ENCODE peak calls at places on chromosomes 4 and X, in six cellular contexts. X is bronchial epithelial cell, L is K562, E is fibroblast of mammary gland, U is cardiac muscle cell, P is astrocyte. R is an unnamed sample.
A peak's percentile ranks its signal among the peaks of the same experiment; 100 is the strongest.

GRCh38 chr4:143397335-143397734 is 60.7 kb downstream of the GAB1 start:
- DNase-seq in X (no peak), L (no peak), E (peak; percentile 63), U (no peak), P (no peak), R (peak; percentile 38)

GRCh38 chr4:88477229-88477860 is 20.4 kb downstream of the HERC5 start:
- DNase-seq in X (no peak), L (no peak), E (no peak), U (no peak), P (no peak), R (no peak)

GRCh38 chr4:94690851-94691254 is 66.9 kb upstream of the BMPR1B start:
- DNase-seq in X (peak; percentile 61), L (no peak), E (peak; percentile 59), U (no peak), P (peak; percentile 15), R (peak; percentile 16)

GRCh38 chr4:145878501-145879435 is 59.9 kb downstream of the ZNF827 start:
- DNase-seq in X (no peak), L (no peak), E (peak; percentile 83), U (no peak), P (peak; percentile 83), R (peak; percentile 82)

GRCh38 chrX:150212672-150213480 is 150.2 kb upstream of the MAMLD1 start:
- DNase-seq in X (peak; percentile 16), L (no peak), E (no peak), U (peak; percentile 81), P (no peak), R (peak; percentile 52)

GRCh38 chrX:79444694-79445093 is 77.6 kb upstream of the ITM2A start:
- DNase-seq in X (no peak), L (no peak), E (no peak), U (no peak), P (no peak), R (no peak)

GRCh38 chr4:182297659-182298058 is 54.5 kb downstream of the TENM3 start:
- DNase-seq in X (no peak), L (no peak), E (peak; percentile 43), U (no peak), P (peak; percentile 78), R (no peak)

GRCh38 chr4:140242357-140243284 is 88.6 kb upstream of the MAML3 start:
- DNase-seq in X (no peak), L (no peak), E (no peak), U (no peak), P (no peak), R (no peak)

GRCh38 chr4:26212528-26212927 is 108.3 kb upstream of the RBPJ start:
- DNase-seq in X (no peak), L (no peak), E (no peak), U (no peak), P (no peak), R (no peak)

GRCh38 chr4:168647976-168648375 is 151.1 kb downstream of the PALLD start:
- DNase-seq in X (no peak), L (no peak), E (no peak), U (no peak), P (no peak), R (no peak)

DNA sequence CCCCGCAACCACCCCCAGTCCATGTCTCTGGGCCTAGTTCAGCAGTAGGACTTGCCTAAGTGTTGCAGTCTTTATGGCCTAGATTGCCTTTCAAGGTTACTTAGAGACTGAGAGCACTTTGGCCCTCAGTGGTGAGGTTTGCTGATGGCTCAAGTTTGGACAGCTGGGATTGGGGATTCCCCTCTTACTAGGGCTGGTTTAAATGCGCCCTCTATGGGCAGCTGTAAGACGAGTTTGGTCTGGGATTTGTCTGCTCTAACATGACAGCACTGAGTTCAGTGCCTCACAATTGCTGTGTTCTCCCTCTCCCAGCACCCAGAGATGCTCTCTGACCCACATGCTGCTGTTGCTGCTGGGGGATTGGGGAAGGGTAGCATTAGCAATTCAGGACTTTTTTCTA is 23.1 kb downstream of the DACH2 start:
- DNase-seq in X (peak; percentile 50), L (peak; percentile 11), E (peak; percentile 12), U (peak; percentile 52), P (no peak), R (peak; percentile 2)
- TF ChIP-seq CTCF in X (peak; percentile 64), L (no peak), E (peak; percentile 18), U (no peak), P (no peak), R (peak; percentile 29)

DNA sequence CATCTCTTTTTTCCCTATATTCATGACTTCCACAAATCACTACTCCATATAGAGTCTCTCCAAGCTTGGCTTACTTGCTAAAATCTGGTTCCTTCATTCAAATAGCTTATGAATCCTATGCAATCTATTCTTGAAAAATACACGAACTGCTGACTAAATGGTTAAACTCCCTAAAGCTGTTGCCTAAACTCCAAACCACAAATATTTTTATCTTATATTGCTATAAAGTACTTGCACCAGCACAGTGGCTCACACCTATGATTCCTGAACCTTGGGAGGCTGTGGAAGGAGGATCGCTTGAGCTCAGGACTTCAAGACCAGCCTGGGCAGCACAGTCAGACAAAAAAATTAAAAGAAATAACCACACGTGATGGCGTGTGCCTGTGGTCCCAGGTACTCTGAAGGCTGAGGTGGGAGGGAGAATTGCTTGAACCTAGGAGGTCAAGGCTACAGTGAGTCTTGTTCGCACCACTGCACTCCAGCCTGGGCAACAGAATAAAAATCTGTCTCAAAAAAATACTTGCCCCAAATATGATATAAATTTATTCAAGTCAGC is 2.2 kb downstream of the FBXO8 start:
- DNase-seq in X (no peak), L (peak; percentile 62), E (no peak), U (no peak), P (no peak), R (no peak)
- H3K4me3 ChIP-seq in X (no peak overlapping the region), L (peak overlapping the region; percentile 24), E (no peak overlapping the region), U (no peak overlapping the region), P (no peak overlapping the region), R (no peak overlapping the region)

DNA sequence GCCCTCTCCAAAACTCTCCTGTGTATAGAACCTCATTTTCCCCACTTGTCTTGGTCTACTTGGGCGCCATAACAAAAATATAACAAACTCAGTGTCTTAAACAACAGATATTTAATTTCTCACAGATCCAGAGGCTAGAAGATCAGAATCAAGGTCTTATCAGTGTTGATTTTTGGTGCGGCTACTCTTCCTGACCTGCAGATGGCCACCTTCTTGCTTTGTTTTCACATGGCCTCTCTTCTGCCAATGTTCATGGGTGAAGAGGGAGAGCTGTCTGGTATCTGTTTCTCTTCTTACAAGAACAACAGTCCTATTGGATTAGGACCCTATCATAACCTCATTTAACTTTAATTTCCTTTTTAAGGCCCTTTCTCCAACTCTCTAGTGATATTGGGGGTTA is 177.3 kb downstream of the PABPC4L start:
- DNase-seq in X (no peak), L (no peak), E (peak; percentile 5), U (peak; percentile 23), P (peak; percentile 4), R (no peak)
- TF ChIP-seq CTCF in X (no peak), L (no peak), E (peak; percentile 18), U (peak; percentile 28), P (peak; percentile 28), R (no peak)

GRCh38 chr4:3022112-3022511 is 52.2 kb downstream of the HTT-AS start:
- DNase-seq in X (no peak), L (no peak), E (no peak), U (no peak), P (no peak), R (no peak)

GRCh38 chr4:3019471-3019870 is 54.9 kb downstream of the HTT-AS start:
- DNase-seq in X (no peak), L (no peak), E (no peak), U (no peak), P (no peak), R (no peak)

GRCh38 chr4:3021627-3022026 is 52.7 kb downstream of the HTT-AS start:
- DNase-seq in X (no peak), L (no peak), E (no peak), U (no peak), P (no peak), R (no peak)

GRCh38 chr4:3022651-3023050 is 51.7 kb downstream of the HTT-AS start:
- DNase-seq in X (no peak), L (no peak), E (no peak), U (no peak), P (no peak), R (no peak)

DNA sequence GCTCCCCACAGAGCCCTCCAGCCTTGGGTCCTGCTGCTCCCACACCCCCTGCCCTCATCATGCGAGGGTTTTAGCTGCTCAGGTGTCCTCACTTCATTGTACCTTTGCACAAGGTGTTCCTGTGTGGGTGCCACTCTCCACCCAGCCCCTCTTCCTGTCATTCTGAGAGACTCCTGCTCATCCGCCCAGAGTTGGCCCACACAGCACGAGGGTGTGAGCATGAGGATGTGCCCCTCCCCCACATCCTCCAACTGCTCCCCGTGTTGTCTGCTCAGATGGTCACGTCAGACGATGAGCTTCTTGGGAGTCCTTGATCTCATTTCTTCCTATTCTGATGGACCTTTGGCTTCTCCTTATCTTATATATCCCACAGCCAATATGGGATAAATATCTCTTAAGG is 53.2 kb downstream of the HTT-AS start:
- DNase-seq in X (no peak), L (no peak), E (no peak), U (no peak), P (no peak), R (no peak)
- H3K4me3 ChIP-seq in X (no peak overlapping the region), L (no peak overlapping the region), E (no peak overlapping the region), U (no peak overlapping the region), P (no peak overlapping the region), R (no peak overlapping the region)

DNA sequence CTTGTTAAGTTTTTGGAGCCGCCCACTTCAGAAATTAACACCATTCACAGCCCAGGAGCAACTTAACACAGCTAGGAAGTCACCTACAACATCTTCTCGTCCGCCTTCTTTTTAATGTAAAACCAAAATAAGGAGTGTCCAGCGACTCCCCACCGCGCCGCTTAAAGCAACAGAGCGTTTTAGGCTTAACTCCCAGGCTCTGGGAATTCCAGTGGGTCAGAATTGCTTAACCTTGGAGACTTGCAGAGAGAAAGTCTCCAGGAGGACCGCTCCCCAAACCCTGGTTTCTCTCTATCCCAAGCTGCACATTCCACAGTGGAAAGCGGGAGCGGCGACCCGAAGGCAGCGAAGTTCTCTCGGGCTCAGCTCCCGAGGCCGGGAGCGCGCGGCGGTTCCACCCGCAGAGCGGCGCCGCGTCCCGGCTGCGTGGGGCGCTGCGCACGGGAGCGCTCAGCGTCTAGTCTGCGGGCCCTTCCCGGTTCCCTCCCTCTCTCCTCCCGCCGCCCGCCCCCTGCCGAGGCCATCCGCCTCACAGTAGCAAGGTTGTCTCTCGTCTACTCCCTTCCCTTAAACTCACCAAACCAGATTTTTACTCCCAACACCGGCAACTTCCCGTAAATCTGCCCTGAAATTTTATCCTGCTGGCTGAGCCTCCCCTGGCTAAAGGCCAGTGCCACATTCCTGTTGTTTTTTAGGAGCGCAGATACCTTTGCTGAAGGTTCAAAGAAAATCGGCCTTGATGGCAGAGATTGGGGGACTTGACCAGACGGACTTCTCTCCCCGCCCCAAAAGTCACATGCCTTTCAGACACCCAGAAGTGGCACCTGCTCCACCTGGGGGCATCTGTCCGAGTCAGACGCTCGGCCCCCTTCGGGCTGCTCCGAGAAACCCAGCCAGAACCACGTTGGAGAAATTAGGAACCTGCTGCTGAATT is at the start of gene RBM47:
- DNase-seq in X (peak; percentile 84), L (peak; percentile 8), E (peak; percentile 50), U (peak; percentile 61), P (peak; percentile 48), R (peak; percentile 68)
- TF ChIP-seq CTCF in X (peak; percentile 38), L (no peak), E (peak; percentile 0), U (peak; percentile 23), P (no peak), R (no peak)

GRCh38 chr4:53702334-53703266 is 111.3 kb upstream of the LNX1 start:
- DNase-seq in X (peak; percentile 33), L (no peak), E (peak; percentile 84), U (peak; percentile 16), P (peak; percentile 74), R (peak; percentile 85)
- H3K4me3 ChIP-seq in X (no peak overlapping the region), L (no peak overlapping the region), E (no peak overlapping the region), U (no peak overlapping the region), P (peak overlapping the region; percentile 37), R (no peak overlapping the region)

R was measured in fibroblast of the aortic adventitia.